ENCODE peak calls at places on chromosomes 1 and 21, in four cellular contexts. J is DMS153, D is H54, H is AG09309. R is an unnamed sample.

GRCh38 chr1:225424562-225425210 is 3.2 kb downstream of the LBR start:
- DNase-seq in J (no peak), D (peak; percentile 64), H (no peak), R (no peak)

GRCh38 chr1:239995281-239995680 is 96.4 kb upstream of the FMN2 start:
- DNase-seq in J (no peak), D (no peak), H (no peak), R (no peak)

GRCh38 chr21:45469273-45470086 is 64.5 kb downstream of the COL18A1 start:
- DNase-seq in J (no peak), D (no peak), H (no peak), R (no peak)

GRCh38 chr1:38990401-38990745 is 703 bp upstream of the AKIRIN1 start:
- DNase-seq in J (no peak), D (no peak), H (no peak), R (no peak)

GRCh38 chr1:19416145-19416544 is 69.2 kb downstream of the CAPZB start:
- DNase-seq in J (no peak), D (no peak), H (no peak), R (no peak)

GRCh38 chr1:186617860-186618780 is 62.1 kb downstream of the PTGS2 start:
- DNase-seq in J (peak; percentile 75), D (peak; percentile 20), H (peak; percentile 29), R (peak; percentile 38)

GRCh38 chr21:46128106-46128982 is 27.0 kb downstream of the FTCD start:
- DNase-seq in J (no peak), D (no peak), H (no peak), R (no peak)

GRCh38 chr1:53495608-53496345 is 36.6 kb downstream of the DMRTB1 start:
- DNase-seq in J (no peak), D (no peak), H (no peak), R (no peak)

GRCh38 chr1:35808376-35809155 is 750 bp downstream of the AGO4 start:
- DNase-seq in J (no peak), D (peak; percentile 44), H (no peak), R (peak; percentile 14)

GRCh38 chr1:210597555-210598134 is 268.9 kb downstream of the HHAT start:
- DNase-seq in J (peak; percentile 30), D (peak; percentile 40), H (peak; percentile 86), R (no peak)

GRCh38 chr1:157146244-157146643 is 8.0 kb upstream of the ETV3 start:
- DNase-seq in J (no peak), D (no peak), H (no peak), R (no peak)

GRCh38 chr1:46183926-46184557 is 7.8 kb upstream of the P3R3URF start:
- DNase-seq in J (no peak), D (no peak), H (no peak), R (no peak)

GRCh38 chr1:204589409-204590038 is 73.3 kb downstream of the MDM4 start:
- DNase-seq in J (no peak), D (no peak), H (no peak), R (no peak)

GRCh38 chr1:90407737-90408136 is 309.4 kb downstream of the BARHL2 start:
- DNase-seq in J (no peak), D (no peak), H (no peak), R (no peak)

GRCh38 chr1:9890224-9890731 is 19.8 kb downstream of the CTNNBIP1 start:
- DNase-seq in J (peak; percentile 38), D (peak; percentile 58), H (peak; percentile 67), R (no peak)

GRCh38 chr1:118360817-118361216 is 175.8 kb upstream of the SPAG17 start:
- DNase-seq in J (no peak), D (no peak), H (peak; percentile 54), R (no peak)

GRCh38 chr1:197180252-197180878 is 33.9 kb upstream of the ASPM start:
- DNase-seq in J (peak; percentile 53), D (no peak), H (peak; percentile 42), R (no peak)

GRCh38 chr1:17890056-17890814 is 135.1 kb downstream of the ACTL8 start:
- DNase-seq in J (no peak), D (no peak), H (no peak), R (no peak)

GRCh38 chr1:10074059-10074854 is 41.5 kb downstream of the UBE4B start:
- DNase-seq in J (no peak), D (peak; percentile 75), H (peak; percentile 86), R (peak; percentile 41)